ENCODE peak calls at places on chromosomes 4 and X, in six cellular contexts. N, H, G, T, Y and C are unnamed samples.

GRCh38 chrX:125152011-125152410 is 167.7 kb upstream of the TEX13C start:
- DNase-seq in T (no peak), G (no peak), H (no peak), Y (no peak), N (no peak), C (no peak)

GRCh38 chrX:53716328-53717088 is 30.0 kb upstream of the HUWE1 start:
- DNase-seq in H (no peak), G (peak), T (no peak), Y (no peak), N (peak), C (peak)

GRCh38 chr4:85445058-85445639 is 29.8 kb upstream of the ARHGAP24 start:
- DNase-seq in N (peak), H (no peak), G (peak), T (no peak), Y (no peak), C (peak)

GRCh38 chr4:152738812-152739211 is 40.7 kb downstream of the TIGD4 start:
- DNase-seq in T (no peak), N (no peak), Y (no peak), G (peak), H (no peak), C (peak)

GRCh38 chrX:150086371-150086770 is 148.1 kb upstream of the EOLA2 start:
- DNase-seq in H (no peak), G (no peak), N (peak), Y (no peak), T (no peak), C (no peak)

GRCh38 chr4:28117067-28117756 is 1256.6 kb downstream of the STIM2 start:
- DNase-seq in T (no peak), N (no peak), Y (no peak), H (no peak), G (no peak), C (no peak)

GRCh38 chrX:132367314-132367713 is 121.5 kb downstream of the MBNL3 start:
- DNase-seq in H (no peak), Y (no peak), N (no peak), T (no peak), G (no peak), C (no peak)

GRCh38 chr4:8291701-8292387 is 22.3 kb downstream of the HTRA3 start:
- DNase-seq in N (no peak), G (no peak), T (no peak), H (no peak), Y (peak), C (no peak)

GRCh38 chr4:77471821-77472495 is 133.7 kb upstream of the CXCL13 start:
- DNase-seq in N (no peak), T (no peak), H (no peak), G (no peak), Y (no peak), C (no peak)

GRCh38 chrX:134525086-134525792 is 65.3 kb downstream of the HPRT1 start:
- DNase-seq in T (no peak), Y (no peak), G (peak), H (no peak), N (peak), C (no peak)

GRCh38 chr4:172657112-172657511 is 511.5 kb upstream of the GALNT7 start:
- DNase-seq in H (no peak), T (no peak), G (no peak), N (no peak), Y (no peak), C (no peak)

GRCh38 chrX:17192111-17192510 is 182.9 kb upstream of the NHS start:
- DNase-seq in N (peak), T (no peak), H (no peak), G (no peak), Y (no peak), C (no peak)

GRCh38 chr4:16676247-16676646 is 222.2 kb downstream of the LDB2 start:
- DNase-seq in G (no peak), Y (peak), H (no peak), T (no peak), N (no peak), C (no peak)

GRCh38 chr4:11631416-11631815 is 202.7 kb upstream of the HS3ST1 start:
- DNase-seq in Y (no peak), G (no peak), N (no peak), H (no peak), T (no peak), C (no peak)

GRCh38 chrX:49276671-49277519 is 7.3 kb downstream of the PPP1R3F start:
- DNase-seq in Y (no peak), T (no peak), H (no peak), N (peak), G (no peak), C (no peak)

GRCh38 chr4:144504853-144505252 is 141.1 kb upstream of the HHIP start:
- DNase-seq in T (no peak), Y (no peak), N (peak), G (no peak), H (no peak), C (no peak)

GRCh38 chrX:107135965-107136307 is 17.3 kb upstream of the RBM41 start:
- DNase-seq in N (no peak), H (no peak), G (no peak), T (no peak), Y (no peak), C (no peak)

GRCh38 chr4:15451181-15451865 is 18.4 kb upstream of the CC2D2A start:
- DNase-seq in G (peak), T (no peak), H (no peak), Y (no peak), N (peak), C (peak)

GRCh38 chrX:120774611-120775010 is 101.1 kb downstream of the CT47B1 start:
- DNase-seq in T (no peak), N (no peak), Y (no peak), G (peak), H (no peak), C (peak)

GRCh38 chr4:5399790-5400421 is 308.5 kb downstream of the EVC2 start:
- DNase-seq in T (peak), N (peak), G (peak), Y (no peak), H (no peak), C (peak)

GRCh38 chr4:166088576-166088975 is 215.5 kb downstream of the TLL1 start:
- DNase-seq in T (no peak), Y (no peak), H (no peak), N (no peak), G (no peak), C (no peak)

GRCh38 chr4:125168531-125168930 is 146.2 kb upstream of the FAT4 start:
- DNase-seq in Y (no peak), T (no peak), H (no peak), N (peak), G (peak), C (peak)

GRCh38 chr4:184306949-184307348 is 89.3 kb upstream of the ENPP6 start:
- DNase-seq in N (peak), T (no peak), G (peak), Y (no peak), H (no peak), C (no peak)

GRCh38 chr4:124589827-124590226 is 122.7 kb downstream of the ANKRD50 start:
- DNase-seq in Y (no peak), G (no peak), H (no peak), N (no peak), T (no peak), C (no peak)

GRCh38 chrX:133365886-133366611 is 49.2 kb downstream of the GPC4 start:
- DNase-seq in N (peak), T (no peak), G (peak), Y (no peak), H (no peak), C (no peak)

GRCh38 chr4:53161475-53162423 is 204.1 kb downstream of the SCFD2 start:
- DNase-seq in T (no peak), G (peak), N (no peak), Y (no peak), H (no peak), C (no peak)

GRCh38 chr4:164116286-164116685 is 621.8 kb downstream of the TMA16 start:
- DNase-seq in H (no peak), N (no peak), T (no peak), Y (no peak), G (no peak), C (no peak)

GRCh38 chr4:43242611-43243010 is 350.1 kb downstream of the GRXCR1 start:
- DNase-seq in N (peak), T (no peak), H (no peak), Y (no peak), G (peak), C (peak)

GRCh38 chr4:105859233-105859632 is 36.0 kb upstream of the NPNT start:
- DNase-seq in G (peak), Y (no peak), T (no peak), H (peak), N (peak), C (peak)

GRCh38 chrX:47217852-47218279 is 615 bp upstream of the CDK16 start:
- DNase-seq in N (peak), G (peak), H (peak), T (peak), Y (peak), C (peak)

GRCh38 chr4:125254111-125254510 is 60.6 kb upstream of the FAT4 start:
- DNase-seq in N (peak), Y (no peak), T (no peak), H (peak), G (peak), C (peak)

GRCh38 chrX:13119386-13119785 is 75.0 kb upstream of the FAM9C start:
- DNase-seq in H (no peak), Y (no peak), N (peak), T (no peak), G (peak), C (peak)

GRCh38 chrX:44344194-44344593 is 722 bp upstream of the EFHC2 start:
- DNase-seq in Y (no peak), T (no peak), G (no peak), H (no peak), N (no peak), C (no peak)

GRCh38 chr4:53920116-53920515 is 144.3 kb downstream of the CHIC2 start:
- DNase-seq in N (peak), H (no peak), T (no peak), G (no peak), Y (no peak), C (peak)

GRCh38 chr4:111605111-111605510 is 540.1 kb upstream of the FAM241A start:
- DNase-seq in N (no peak), T (no peak), Y (no peak), G (no peak), H (no peak), C (no peak)

DNA sequence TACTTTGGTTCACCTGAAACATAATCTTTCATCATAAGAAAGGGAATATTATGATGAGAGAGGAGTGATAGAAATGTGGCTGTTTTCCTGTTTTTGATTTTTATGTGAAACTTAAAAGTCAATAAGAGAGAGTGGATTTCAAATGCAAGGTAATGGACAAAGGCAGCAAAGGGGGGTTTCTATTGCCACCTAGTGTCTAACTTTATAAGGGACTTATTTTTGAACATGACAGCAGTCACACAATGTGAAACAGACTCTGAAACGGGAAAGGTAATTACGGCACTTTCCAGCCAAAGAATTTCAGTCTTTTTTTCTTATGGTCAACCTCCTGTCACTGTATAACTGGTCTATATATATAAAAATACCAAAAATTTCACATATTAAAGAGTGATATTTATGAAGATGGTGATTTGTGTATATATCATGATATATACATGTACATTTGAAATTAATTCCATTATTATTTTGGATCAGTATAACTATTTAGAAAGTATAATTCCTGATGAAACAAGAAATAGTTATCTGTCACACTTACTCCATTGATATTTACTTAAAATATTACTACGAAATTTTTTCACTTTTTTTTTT is 127.1 kb downstream of the FBXO8 start:
- DNase-seq in Y (no peak), H (no peak), N (peak), G (peak), T (peak), C (peak)
- TF ChIP-seq CTCF in Y (peak), H (peak), N (peak), G (peak), T (peak), C (peak)

GRCh38 chr4:19700951-19701350 is 550.8 kb upstream of the SLIT2 start:
- DNase-seq in Y (no peak), N (peak), T (no peak), H (no peak), G (no peak), C (peak)
- H3K4me3 ChIP-seq in Y (no peak), N (no peak), T (no peak), H (no peak), G (no peak), C (no peak)

DNA sequence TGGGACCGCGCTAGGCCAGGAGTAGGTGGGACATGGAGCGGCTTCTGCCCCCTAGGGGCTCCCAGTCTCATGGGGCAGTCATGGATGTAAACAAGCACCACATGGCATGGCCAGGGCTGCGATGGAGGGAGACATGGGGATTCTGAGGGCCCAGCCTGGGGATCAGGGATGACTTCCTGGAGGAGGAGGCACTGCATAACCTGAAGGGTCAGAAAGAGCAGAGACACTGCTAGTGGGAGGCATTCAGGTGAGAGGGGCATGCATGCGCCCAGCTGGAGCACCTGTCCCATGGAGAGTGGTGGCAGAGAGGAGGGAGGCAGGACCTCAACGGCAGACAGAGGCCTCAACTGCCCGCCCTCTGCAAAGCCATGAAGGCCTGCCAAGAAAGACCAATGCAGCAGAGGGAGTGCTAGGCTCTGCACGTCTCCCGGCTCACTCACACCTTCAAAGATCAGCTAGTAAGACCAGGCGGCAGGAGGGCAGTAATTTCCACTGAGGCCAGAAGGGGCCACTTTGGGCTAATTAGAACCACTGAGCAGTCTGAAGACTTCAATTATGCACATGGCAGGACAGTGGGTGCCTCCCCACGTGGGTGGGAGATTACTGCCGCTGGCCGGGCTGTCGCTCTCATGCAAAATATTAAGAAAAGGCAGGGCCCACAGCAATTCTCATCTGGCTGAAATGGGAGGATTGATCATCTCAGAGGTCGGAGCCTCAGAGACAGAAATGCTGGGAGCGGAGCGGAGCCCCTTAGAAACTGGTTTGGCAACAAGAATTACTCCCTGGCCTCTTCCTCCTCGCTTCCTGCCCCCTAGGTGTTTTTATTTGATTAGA is 69.6 kb downstream of the PPP2R2C start:
- DNase-seq in H (no peak), N (no peak), Y (no peak), T (no peak), G (peak), C (no peak)
- TF ChIP-seq CTCF in H (no peak), N (no peak), Y (no peak), T (no peak), G (peak), C (no peak)

GRCh38 chr4:2814627-2815026 is 21.7 kb downstream of the SH3BP2 start:
- DNase-seq in H (no peak), T (no peak), Y (no peak), G (no peak), N (no peak), C (no peak)
- H3K4me3 ChIP-seq in H (no peak), T (no peak), Y (no peak), G (no peak), N (no peak), C (no peak)

GRCh38 chrX:63920875-63921274 is 135.9 kb upstream of the ARHGEF9 start:
- DNase-seq in Y (no peak), G (no peak), H (no peak), T (no peak), N (no peak), C (no peak)

GRCh38 chrX:63917296-63917695 is 132.3 kb upstream of the ARHGEF9 start:
- DNase-seq in G (no peak), H (peak), Y (no peak), N (no peak), T (no peak), C (no peak)

GRCh38 chrX:63919081-63919480 is 134.1 kb upstream of the ARHGEF9 start:
- DNase-seq in T (no peak), H (no peak), G (no peak), Y (no peak), N (no peak), C (no peak)

GRCh38 chrX:63922221-63922620 is 137.2 kb upstream of the ARHGEF9 start:
- DNase-seq in H (peak), G (peak), N (peak), Y (no peak), T (no peak), C (peak)

DNA sequence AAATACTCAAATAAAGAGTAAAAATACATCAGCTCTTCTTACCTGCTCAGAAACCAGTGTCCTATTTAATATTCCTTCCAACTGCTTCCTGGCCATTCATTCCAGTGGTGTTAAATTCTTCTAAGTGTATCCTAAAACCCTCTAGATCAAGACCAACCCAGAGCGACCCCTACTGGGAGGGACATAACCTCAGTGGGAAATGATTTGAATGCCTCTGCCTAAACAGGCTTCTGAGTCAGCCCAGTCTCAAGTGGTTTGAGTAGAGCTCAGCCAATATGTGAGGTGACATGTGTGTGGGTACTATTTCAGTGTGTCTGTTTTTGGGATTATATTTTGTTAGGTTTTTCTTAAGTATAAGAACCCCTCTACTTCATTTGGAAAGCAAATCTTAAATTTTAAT is 133.6 kb upstream of the ARHGEF9 start:
- DNase-seq in T (peak), H (no peak), N (no peak), Y (no peak), G (peak), C (no peak)
- TF ChIP-seq CTCF in T (no peak), H (peak), N (no peak), Y (no peak), G (no peak), C (no peak)

GRCh38 chrX:33252306-33252825 is 41.0 kb upstream of the DMD start:
- DNase-seq in T (no peak), Y (no peak), H (no peak), G (no peak), N (no peak), C (no peak)
- H3K4me3 ChIP-seq in T (no peak), Y (no peak), H (no peak), G (no peak), N (no peak), C (no peak)

DNA sequence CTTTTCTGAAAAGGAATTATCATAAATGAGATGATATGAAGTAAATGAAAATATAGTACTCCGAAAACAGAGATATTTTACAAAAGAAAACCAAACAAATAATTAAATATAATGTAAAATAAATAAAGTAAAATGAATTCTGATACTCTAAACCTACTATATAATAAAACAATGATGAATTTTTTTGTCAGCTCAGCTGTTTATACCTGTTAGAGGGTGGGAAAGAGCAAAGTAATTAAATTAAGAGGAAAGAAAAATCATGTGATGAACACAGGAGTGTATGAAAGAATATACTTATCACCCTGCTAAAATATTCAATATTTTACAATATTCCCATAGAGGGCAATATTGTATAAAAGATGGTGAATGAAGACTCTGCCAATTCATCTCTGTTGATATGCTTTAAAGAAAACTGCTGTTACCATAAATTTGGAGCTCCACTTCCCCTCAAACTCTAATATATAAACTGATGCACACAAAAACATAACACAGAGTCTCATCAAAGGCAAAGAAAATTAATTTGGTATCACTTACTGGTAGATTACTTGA is 6.5 kb upstream of the NDST4 start:
- DNase-seq in N (no peak), T (no peak), Y (no peak), H (no peak), G (peak), C (no peak)
- TF ChIP-seq CTCF in N (no peak), T (no peak), Y (no peak), H (no peak), G (no peak), C (no peak)